ENCODE peak calls at places on chromosomes 13 and 19, in four cellular contexts. X is kidney, N is transverse colon, S is mucosa of gallbladder. J is an unnamed sample.

GRCh38 chr19:1656988-1657536 is 4.6 kb upstream of the TCF3 start:
- DNase-seq in X (no peak), N (no peak), S (no peak), J (no peak)

GRCh38 chr19:57903298-57904174 is 12.9 kb downstream of the ZNF417 start:
- DNase-seq in S (no peak), N (no peak), X (no peak), J (no peak)

GRCh38 chr13:76684336-76684735 is 201.9 kb downstream of the KCTD12 start:
- DNase-seq in S (no peak), X (no peak), N (no peak), J (no peak)

GRCh38 chr19:42529248-42529764 is 1.0 kb upstream of the CEACAM1 start:
- DNase-seq in N (peak; percentile 83), X (no peak), S (peak; percentile 75), J (peak; percentile 63)

GRCh38 chr13:72651196-72651595 is 76.2 kb downstream of the MZT1 start:
- DNase-seq in N (no peak), S (no peak), X (no peak), J (no peak)

GRCh38 chr19:5046339-5047039 is 77.6 kb downstream of the KDM4B start:
- DNase-seq in X (peak; percentile 89), S (peak; percentile 59), N (peak; percentile 74), J (no peak)

GRCh38 chr13:23020246-23020843 is 160.4 kb upstream of the SGCG start:
- DNase-seq in N (peak; percentile 42), X (no peak), S (peak; percentile 51), J (no peak)

GRCh38 chr13:61777902-61778301 is 362.3 kb upstream of the PCDH20 start:
- DNase-seq in X (no peak), N (no peak), S (no peak), J (no peak)

GRCh38 chr13:113186061-113186900 is 22.2 kb downstream of the PCID2 start:
- DNase-seq in N (no peak), X (no peak), S (no peak), J (no peak)

GRCh38 chr19:29680447-29680846 is 15.2 kb downstream of the PLEKHF1 start:
- DNase-seq in N (peak; percentile 72), S (peak; percentile 54), X (peak; percentile 80), J (peak; percentile 63)

GRCh38 chr19:57110592-57111328 is 9.0 kb upstream of the USP29 start:
- DNase-seq in N (no peak), S (no peak), X (no peak), J (no peak)

GRCh38 chr13:95281258-95281602 is 20.0 kb downstream of the ABCC4 start:
- DNase-seq in N (no peak), S (no peak), X (no peak), J (no peak)

GRCh38 chr19:36212895-36213294 is 1.6 kb downstream of the ZNF565 start:
- DNase-seq in S (no peak), X (no peak), N (no peak), J (no peak)

GRCh38 chr19:3500429-3501101 is at the start of gene DOHH:
- DNase-seq in X (peak; percentile 97), N (peak; percentile 97), S (peak; percentile 96), J (peak; percentile 93)

GRCh38 chr13:70523622-70524021 is 415.4 kb upstream of the KLHL1 start:
- DNase-seq in S (no peak), X (no peak), N (no peak), J (no peak)

GRCh38 chr19:42455621-42456081 is 12.9 kb upstream of the CXCL17 start:
- DNase-seq in S (no peak), X (no peak), N (peak; percentile 78), J (no peak)

GRCh38 chr13:92821324-92821723 is 405.3 kb upstream of the GPC6 start:
- DNase-seq in X (no peak), S (no peak), N (no peak), J (no peak)

GRCh38 chr13:76516013-76516412 is 370.2 kb downstream of the KCTD12 start:
- DNase-seq in X (no peak), S (no peak), N (no peak), J (no peak)

GRCh38 chr19:45922281-45922680 is 7.7 kb upstream of the NANOS2 start:
- DNase-seq in N (no peak), X (peak; percentile 25), S (no peak), J (no peak)

GRCh38 chr13:106570354-106570822 is 2.5 kb upstream of the ARGLU1 start:
- DNase-seq in S (peak; percentile 83), X (peak; percentile 84), N (peak; percentile 46), J (peak; percentile 72)

GRCh38 chr13:47553329-47553977 is 447.6 kb downstream of the SUCLA2 start:
- DNase-seq in X (no peak), N (no peak), S (no peak), J (no peak)

GRCh38 chr19:6216996-6217751 is 62.6 kb downstream of the MLLT1 start:
- DNase-seq in X (peak; percentile 78), N (no peak), S (no peak), J (no peak)

GRCh38 chr19:13209797-13210775 is 59.9 kb downstream of the IER2 start:
- DNase-seq in X (no peak), S (no peak), N (no peak), J (no peak)

GRCh38 chr13:77233159-77233558 is 93.7 kb downstream of the MYCBP2 start:
- DNase-seq in X (no peak), N (no peak), S (no peak), J (no peak)

GRCh38 chr19:38229585-38230073 is 5.6 kb upstream of the DPF1 start:
- DNase-seq in N (peak; percentile 35), S (peak; percentile 32), X (no peak), J (peak; percentile 51)

GRCh38 chr13:99980201-99981114 is 1.1 kb upstream of the ZIC2 start:
- DNase-seq in N (peak; percentile 69), X (peak; percentile 79), S (peak; percentile 36), J (peak; percentile 55)

GRCh38 chr19:42122691-42123607 is 9.3 kb downstream of the POU2F2 start:
- DNase-seq in X (no peak), S (no peak), N (no peak), J (peak; percentile 68)

GRCh38 chr13:105587786-105588185 is 947.7 kb downstream of the EFNB2 start:
- DNase-seq in S (no peak), X (peak; percentile 57), N (no peak), J (no peak)

GRCh38 chr13:90020536-90020935 is 1327.0 kb upstream of the MIR17HG start:
- DNase-seq in N (no peak), X (no peak), S (no peak), J (no peak)

GRCh38 chr19:10871711-10872550 is 578 bp downstream of the CARM1 start:
- DNase-seq in X (peak; percentile 91), S (no peak), N (peak; percentile 44), J (peak; percentile 31)

GRCh38 chr19:48874309-48875135 is 2.3 kb downstream of the PPP1R15A start:
- DNase-seq in S (no peak), X (no peak), N (peak; percentile 45), J (no peak)

GRCh38 chr13:114134944-114135610 is 2.7 kb upstream of the RASA3 start:
- DNase-seq in S (no peak), N (no peak), X (no peak), J (no peak)

GRCh38 chr19:39320948-39321831 is 527 bp upstream of the LRFN1 start:
- DNase-seq in N (no peak), X (no peak), S (no peak), J (no peak)

GRCh38 chr13:53151692-53152421 is 123.2 kb downstream of the OLFM4 start:
- DNase-seq in X (no peak), N (peak; percentile 44), S (peak; percentile 17), J (no peak)

GRCh38 chr13:99119686-99120085 is 81.0 kb upstream of the UBAC2 start:
- DNase-seq in N (no peak), X (no peak), S (no peak), J (no peak)

GRCh38 chr19:45154064-45154827 is 6.5 kb downstream of the NKPD1 start:
- DNase-seq in X (no peak), N (no peak), S (peak; percentile 58), J (no peak)